ENCODE peak calls at places on chromosome 17, in seven cellular contexts. Q, U, S, D, L, Z and R are unnamed samples.

GRCh38 chr17:33233855-33234228 is 59.3 kb downstream of the ASIC2 start:
- DNase-seq in Q (no peak), U (no peak), S (no peak), D (no peak), L (peak), Z (peak), R (no peak)

GRCh38 chr17:44906010-44906646 is 6.9 kb upstream of the EFTUD2 start:
- DNase-seq in Q (peak), U (no peak), S (no peak), D (no peak), L (no peak), Z (no peak), R (no peak)

GRCh38 chr17:42980766-42981397 is 517 bp downstream of the RUNDC1 start:
- DNase-seq in Q (peak), U (peak), S (peak), D (no peak), L (peak), Z (peak), R (no peak)

GRCh38 chr17:77774182-77774581 is 184.3 kb upstream of the TNRC6C start:
- DNase-seq in Q (no peak), U (no peak), S (no peak), D (no peak), L (no peak), Z (no peak), R (no peak)

GRCh38 chr17:41103896-41104295 is 1.3 kb upstream of the KRTAP4-9 start:
- DNase-seq in Q (no peak), U (no peak), S (no peak), D (no peak), L (no peak), Z (no peak), R (no peak)

GRCh38 chr17:62614142-62614541 is 13.3 kb upstream of the MRC2 start:
- DNase-seq in Q (peak), U (no peak), S (no peak), D (no peak), L (no peak), Z (no peak), R (no peak)

GRCh38 chr17:15659663-15660062 is 24.4 kb downstream of the TRIM16 start:
- DNase-seq in Q (peak), U (no peak), S (no peak), D (no peak), L (no peak), Z (no peak), R (no peak)

GRCh38 chr17:1867307-1867706 is 37.5 kb downstream of the RPA1 start:
- DNase-seq in Q (no peak), U (no peak), S (no peak), D (no peak), L (no peak), Z (no peak), R (no peak)

GRCh38 chr17:57488856-57489255 is 232.5 kb downstream of the MSI2 start:
- DNase-seq in Q (no peak), U (no peak), S (no peak), D (no peak), L (no peak), Z (peak), R (no peak)

GRCh38 chr17:7634384-7634783 is 4.4 kb downstream of the SHBG start:
- DNase-seq in Q (peak), U (no peak), S (no peak), D (no peak), L (peak), Z (no peak), R (peak)

GRCh38 chr17:35898283-35899070 is 18.3 kb upstream of the CCL5 start:
- DNase-seq in Q (no peak), U (no peak), S (peak), D (no peak), L (no peak), Z (no peak), R (no peak)

GRCh38 chr17:49520386-49521087 is 25.4 kb downstream of the NGFR start:
- DNase-seq in Q (no peak), U (peak), S (no peak), D (no peak), L (peak), Z (no peak), R (no peak)